ENCODE peak calls at places on chromosome 11, in ten cellular contexts. One of them, this sample, is unnamed. For H3K36me3, the result is how much of the 10 kb centered on the place peaks cover.

GRCh38 chr11:15034687-15035267 is 38.6 kb upstream of the CALCB start:
- DNase-seq in heart left ventricle: no peak
- DNase-seq in body of pancreas: no peak
- DNase-seq in neural progenitor cell: no peak
- DNase-seq in lower lobe of right lung: no peak
- DNase-seq in transverse colon: no peak
- DNase-seq in heart right ventricle: no peak
- DNase-seq in tibial nerve: no peak
- DNase-seq in sigmoid colon: no peak
- DNase-seq in hepatocyte: no peak
- DNase-seq in this sample: no peak

GRCh38 chr11:1197886-1198765 is 24.7 kb upstream of the MUC5B start:
- DNase-seq in heart left ventricle: peak
- DNase-seq in sigmoid colon: peak
- DNase-seq in tibial nerve: no peak
- DNase-seq in neural progenitor cell: no peak
- DNase-seq in heart right ventricle: no peak
- DNase-seq in hepatocyte: no peak
- DNase-seq in lower lobe of right lung: peak
- DNase-seq in transverse colon: peak
- DNase-seq in body of pancreas: no peak
- DNase-seq in this sample: peak

GRCh38 chr11:102940714-102941588 is 14.6 kb downstream of the MMP13 start:
- DNase-seq in heart right ventricle: no peak
- DNase-seq in hepatocyte: peak
- DNase-seq in transverse colon: peak
- DNase-seq in heart left ventricle: no peak
- DNase-seq in lower lobe of right lung: no peak
- DNase-seq in neural progenitor cell: peak
- DNase-seq in body of pancreas: peak
- DNase-seq in tibial nerve: no peak
- DNase-seq in sigmoid colon: no peak
- DNase-seq in this sample: no peak

GRCh38 chr11:77515483-77515882 is 41.6 kb upstream of the PAK1 start:
- DNase-seq in sigmoid colon: no peak
- DNase-seq in tibial nerve: no peak
- DNase-seq in transverse colon: peak
- DNase-seq in body of pancreas: no peak
- DNase-seq in heart left ventricle: no peak
- DNase-seq in hepatocyte: peak
- DNase-seq in neural progenitor cell: no peak
- DNase-seq in heart right ventricle: no peak
- DNase-seq in lower lobe of right lung: no peak
- DNase-seq in this sample: no peak

GRCh38 chr11:11636671-11637070 is 14.9 kb upstream of the GALNT18 start:
- DNase-seq in body of pancreas: no peak
- DNase-seq in heart right ventricle: no peak
- DNase-seq in transverse colon: no peak
- DNase-seq in tibial nerve: no peak
- DNase-seq in lower lobe of right lung: no peak
- DNase-seq in neural progenitor cell: no peak
- DNase-seq in heart left ventricle: no peak
- DNase-seq in sigmoid colon: no peak
- DNase-seq in hepatocyte: no peak
- DNase-seq in this sample: no peak

GRCh38 chr11:77506857-77507256 is 33.0 kb upstream of the PAK1 start:
- DNase-seq in heart right ventricle: no peak
- DNase-seq in sigmoid colon: no peak
- DNase-seq in heart left ventricle: no peak
- DNase-seq in body of pancreas: no peak
- DNase-seq in hepatocyte: peak
- DNase-seq in transverse colon: peak
- DNase-seq in tibial nerve: no peak
- DNase-seq in lower lobe of right lung: no peak
- DNase-seq in neural progenitor cell: no peak
- DNase-seq in this sample: no peak

GRCh38 chr11:76237914-76238313 is 31.6 kb upstream of the WNT11 start:
- DNase-seq in heart right ventricle: no peak
- DNase-seq in body of pancreas: no peak
- DNase-seq in transverse colon: no peak
- DNase-seq in sigmoid colon: no peak
- DNase-seq in neural progenitor cell: peak
- DNase-seq in lower lobe of right lung: no peak
- DNase-seq in heart left ventricle: no peak
- DNase-seq in hepatocyte: peak
- DNase-seq in tibial nerve: no peak
- DNase-seq in this sample: no peak

GRCh38 chr11:10864688-10865087 is 6.8 kb upstream of the ZBED5 start:
- DNase-seq in transverse colon: no peak
- DNase-seq in sigmoid colon: no peak
- DNase-seq in lower lobe of right lung: no peak
- DNase-seq in heart right ventricle: no peak
- DNase-seq in neural progenitor cell: no peak
- DNase-seq in heart left ventricle: no peak
- DNase-seq in body of pancreas: no peak
- DNase-seq in tibial nerve: no peak
- DNase-seq in hepatocyte: peak
- DNase-seq in this sample: no peak

GRCh38 chr11:2461253-2462091 is 16.7 kb downstream of the KCNQ1 start:
- DNase-seq in transverse colon: no peak
- DNase-seq in heart left ventricle: peak
- DNase-seq in hepatocyte: no peak
- DNase-seq in tibial nerve: no peak
- DNase-seq in body of pancreas: peak
- DNase-seq in sigmoid colon: no peak
- DNase-seq in heart right ventricle: peak
- DNase-seq in neural progenitor cell: no peak
- DNase-seq in lower lobe of right lung: no peak
- DNase-seq in this sample: no peak

GRCh38 chr11:72239296-72239848 is 4.6 kb downstream of the PHOX2A start:
- DNase-seq in heart right ventricle: peak
- DNase-seq in heart left ventricle: peak
- DNase-seq in tibial nerve: no peak
- DNase-seq in sigmoid colon: peak
- DNase-seq in transverse colon: peak
- DNase-seq in body of pancreas: no peak
- DNase-seq in neural progenitor cell: peak
- DNase-seq in lower lobe of right lung: peak
- DNase-seq in hepatocyte: peak
- DNase-seq in this sample: peak

GRCh38 chr11:125494033-125494364 is 2.1 kb downstream of the FEZ1 start:
- DNase-seq in neural progenitor cell: peak
- DNase-seq in transverse colon: no peak
- DNase-seq in hepatocyte: no peak
- DNase-seq in sigmoid colon: no peak
- DNase-seq in heart left ventricle: no peak
- DNase-seq in tibial nerve: no peak
- DNase-seq in lower lobe of right lung: no peak
- DNase-seq in heart right ventricle: no peak
- DNase-seq in body of pancreas: no peak
- DNase-seq in this sample: no peak

GRCh38 chr11:43681543-43681942 is 1.0 kb downstream of the HSD17B12 start:
- DNase-seq in heart right ventricle: no peak
- DNase-seq in neural progenitor cell: no peak
- DNase-seq in hepatocyte: peak
- DNase-seq in body of pancreas: no peak
- DNase-seq in sigmoid colon: no peak
- DNase-seq in heart left ventricle: no peak
- DNase-seq in tibial nerve: no peak
- DNase-seq in transverse colon: no peak
- DNase-seq in lower lobe of right lung: no peak
- DNase-seq in this sample: no peak

GRCh38 chr11:93490996-93491618 is 52.1 kb downstream of the SMCO4 start:
- DNase-seq in sigmoid colon: no peak
- DNase-seq in tibial nerve: no peak
- DNase-seq in hepatocyte: no peak
- DNase-seq in lower lobe of right lung: no peak
- DNase-seq in heart left ventricle: no peak
- DNase-seq in transverse colon: no peak
- DNase-seq in body of pancreas: no peak
- DNase-seq in neural progenitor cell: no peak
- DNase-seq in heart right ventricle: no peak
- DNase-seq in this sample: no peak

GRCh38 chr11:28759311-28759710 is 651.1 kb downstream of the METTL15 start:
- DNase-seq in sigmoid colon: no peak
- DNase-seq in heart left ventricle: no peak
- DNase-seq in body of pancreas: peak
- DNase-seq in tibial nerve: no peak
- DNase-seq in heart right ventricle: no peak
- DNase-seq in transverse colon: no peak
- DNase-seq in hepatocyte: peak
- DNase-seq in neural progenitor cell: no peak
- DNase-seq in lower lobe of right lung: no peak
- DNase-seq in this sample: no peak

GRCh38 chr11:129202646-129203045 is 10.5 kb upstream of the ARHGAP32 start:
- DNase-seq in transverse colon: no peak
- DNase-seq in lower lobe of right lung: no peak
- DNase-seq in hepatocyte: no peak
- DNase-seq in body of pancreas: no peak
- DNase-seq in neural progenitor cell: no peak
- DNase-seq in tibial nerve: no peak
- DNase-seq in heart right ventricle: no peak
- DNase-seq in sigmoid colon: no peak
- DNase-seq in heart left ventricle: no peak
- DNase-seq in this sample: no peak

GRCh38 chr11:134439181-134439580 is 27.1 kb upstream of the B3GAT1 start:
- DNase-seq in body of pancreas: peak
- DNase-seq in lower lobe of right lung: no peak
- DNase-seq in sigmoid colon: peak
- DNase-seq in hepatocyte: peak
- DNase-seq in heart left ventricle: no peak
- DNase-seq in neural progenitor cell: no peak
- DNase-seq in tibial nerve: no peak
- DNase-seq in transverse colon: peak
- DNase-seq in heart right ventricle: no peak
- DNase-seq in this sample: no peak
- TF ChIP-seq CTCF in body of pancreas: no peak
- TF ChIP-seq CTCF in lower lobe of right lung: no peak
- TF ChIP-seq CTCF in sigmoid colon: no peak
- TF ChIP-seq CTCF in hepatocyte: peak
- TF ChIP-seq CTCF in heart left ventricle: no peak
- TF ChIP-seq CTCF in neural progenitor cell: no peak
- TF ChIP-seq CTCF in tibial nerve: no peak
- TF ChIP-seq CTCF in transverse colon: no peak
- TF ChIP-seq CTCF in heart right ventricle: no peak
- TF ChIP-seq CTCF in this sample: no peak

DNA sequence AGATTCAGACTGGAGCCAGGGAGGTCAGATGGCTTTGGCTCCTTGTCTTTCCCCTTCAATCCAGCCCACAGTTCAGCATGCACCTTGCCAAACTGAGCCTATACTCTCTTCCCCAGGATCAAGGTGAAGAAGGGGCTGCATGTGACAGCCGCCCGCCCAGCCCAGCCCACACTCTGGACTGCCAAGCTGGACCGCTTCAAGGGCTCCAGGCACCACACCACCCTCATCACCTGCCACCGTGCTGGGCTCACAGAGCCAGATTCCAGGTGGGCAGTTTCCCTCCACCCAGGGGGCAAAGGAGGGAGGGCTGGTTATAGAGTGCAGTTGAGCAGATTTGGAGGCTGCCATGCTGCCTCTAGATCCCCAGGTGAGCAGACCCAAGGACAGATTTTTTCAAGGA is 6.1 kb downstream of the TMEM132A start:
- DNase-seq in heart left ventricle: no peak
- DNase-seq in heart right ventricle: no peak
- DNase-seq in lower lobe of right lung: no peak
- DNase-seq in sigmoid colon: no peak
- DNase-seq in transverse colon: no peak
- DNase-seq in neural progenitor cell: no peak
- DNase-seq in body of pancreas: no peak
- DNase-seq in hepatocyte: no peak
- DNase-seq in tibial nerve: no peak
- DNase-seq in this sample: no peak
- H3K36me3 ChIP-seq in heart left ventricle: under half
- H3K36me3 ChIP-seq in heart right ventricle: under half
- H3K36me3 ChIP-seq in lower lobe of right lung: under half
- H3K36me3 ChIP-seq in sigmoid colon: under half
- H3K36me3 ChIP-seq in transverse colon: under half
- H3K36me3 ChIP-seq in neural progenitor cell: under half
- H3K36me3 ChIP-seq in body of pancreas: under half
- H3K36me3 ChIP-seq in hepatocyte: under half
- H3K36me3 ChIP-seq in tibial nerve: under half
- H3K36me3 ChIP-seq in this sample: under half

GRCh38 chr11:19679952-19680823 is 32.4 kb upstream of the NAV2 start:
- DNase-seq in heart left ventricle: peak
- DNase-seq in neural progenitor cell: peak
- DNase-seq in heart right ventricle: peak
- DNase-seq in transverse colon: peak
- DNase-seq in body of pancreas: peak
- DNase-seq in sigmoid colon: peak
- DNase-seq in hepatocyte: peak
- DNase-seq in tibial nerve: peak
- DNase-seq in lower lobe of right lung: peak
- DNase-seq in this sample: peak
- H3K27ac ChIP-seq in heart left ventricle: peak
- H3K27ac ChIP-seq in neural progenitor cell: no peak
- H3K27ac ChIP-seq in heart right ventricle: peak
- H3K27ac ChIP-seq in transverse colon: peak
- H3K27ac ChIP-seq in body of pancreas: no peak
- H3K27ac ChIP-seq in sigmoid colon: peak
- H3K27ac ChIP-seq in hepatocyte: peak
- H3K27ac ChIP-seq in tibial nerve: peak
- H3K27ac ChIP-seq in lower lobe of right lung: peak
- H3K27ac ChIP-seq in this sample: peak

GRCh38 chr11:13140873-13141655 is 131.9 kb downstream of the RASSF10 start:
- DNase-seq in lower lobe of right lung: peak
- DNase-seq in hepatocyte: no peak
- DNase-seq in neural progenitor cell: no peak
- DNase-seq in body of pancreas: no peak
- DNase-seq in heart right ventricle: no peak
- DNase-seq in sigmoid colon: no peak
- DNase-seq in heart left ventricle: no peak
- DNase-seq in tibial nerve: no peak
- DNase-seq in transverse colon: peak
- DNase-seq in this sample: no peak

GRCh38 chr11:13141731-13142724 is 132.9 kb downstream of the RASSF10 start:
- DNase-seq in hepatocyte: no peak
- DNase-seq in sigmoid colon: no peak
- DNase-seq in neural progenitor cell: no peak
- DNase-seq in lower lobe of right lung: no peak
- DNase-seq in body of pancreas: no peak
- DNase-seq in tibial nerve: no peak
- DNase-seq in heart left ventricle: peak
- DNase-seq in transverse colon: peak
- DNase-seq in heart right ventricle: peak
- DNase-seq in this sample: no peak

GRCh38 chr11:13143486-13144297 is 133.9 kb upstream of the BMAL1 start:
- DNase-seq in heart left ventricle: no peak
- DNase-seq in transverse colon: peak
- DNase-seq in neural progenitor cell: no peak
- DNase-seq in hepatocyte: no peak
- DNase-seq in tibial nerve: no peak
- DNase-seq in sigmoid colon: no peak
- DNase-seq in heart right ventricle: no peak
- DNase-seq in body of pancreas: no peak
- DNase-seq in lower lobe of right lung: no peak
- DNase-seq in this sample: no peak

GRCh38 chr11:13149991-13150390 is 127.6 kb upstream of the BMAL1 start:
- DNase-seq in neural progenitor cell: no peak
- DNase-seq in sigmoid colon: no peak
- DNase-seq in heart left ventricle: no peak
- DNase-seq in heart right ventricle: no peak
- DNase-seq in hepatocyte: no peak
- DNase-seq in lower lobe of right lung: no peak
- DNase-seq in tibial nerve: no peak
- DNase-seq in body of pancreas: no peak
- DNase-seq in transverse colon: no peak
- DNase-seq in this sample: no peak

GRCh38 chr11:13145461-13145860 is 132.1 kb upstream of the BMAL1 start:
- DNase-seq in hepatocyte: no peak
- DNase-seq in transverse colon: no peak
- DNase-seq in tibial nerve: no peak
- DNase-seq in body of pancreas: no peak
- DNase-seq in neural progenitor cell: no peak
- DNase-seq in heart right ventricle: no peak
- DNase-seq in lower lobe of right lung: no peak
- DNase-seq in sigmoid colon: no peak
- DNase-seq in heart left ventricle: no peak
- DNase-seq in this sample: no peak
- TF ChIP-seq CTCF in hepatocyte: no peak
- TF ChIP-seq CTCF in transverse colon: no peak
- TF ChIP-seq CTCF in tibial nerve: no peak
- TF ChIP-seq CTCF in body of pancreas: no peak
- TF ChIP-seq CTCF in neural progenitor cell: peak
- TF ChIP-seq CTCF in heart right ventricle: no peak
- TF ChIP-seq CTCF in lower lobe of right lung: no peak
- TF ChIP-seq CTCF in sigmoid colon: no peak
- TF ChIP-seq CTCF in heart left ventricle: no peak
- TF ChIP-seq CTCF in this sample: no peak

This sample was measured in upper lobe of left lung.